ENCODE peak calls at places on chromosomes 11 and 22, in four cellular contexts. U, P, S and X are unnamed samples.
A peak's percentile ranks its signal among the peaks of the same experiment; 100 is the strongest.

GRCh38 chr22:30270841-30271240 is 4.2 kb upstream of the OSM start:
- DNase-seq in S (peak; percentile 73), U (no peak), P (no peak), X (peak; percentile 69)

GRCh38 chr11:100676901-100677300 is 10.2 kb upstream of the ARHGAP42 start:
- DNase-seq in P (no peak), U (no peak), S (no peak), X (peak; percentile 77)

GRCh38 chr11:128400382-128401203 is 186.8 kb downstream of the ETS1 start:
- DNase-seq in P (no peak), U (no peak), S (no peak), X (peak; percentile 40)

GRCh38 chr11:1717745-1718144 is 20.8 kb downstream of the KRTAP5-6 start:
- DNase-seq in P (no peak), S (no peak), U (no peak), X (no peak)

GRCh38 chr11:34653851-34654490 is 33.1 kb downstream of the EHF start:
- DNase-seq in U (peak; percentile 80), S (peak; percentile 29), P (no peak), X (peak; percentile 99)

GRCh38 chr11:103326070-103326794 is 217.0 kb downstream of the DYNC2H1 start:
- DNase-seq in S (no peak), P (no peak), U (peak; percentile 74), X (peak; percentile 83)

GRCh38 chr11:105149477-105149876 is 9.9 kb upstream of the CARD18 start:
- DNase-seq in U (no peak), P (no peak), S (no peak), X (no peak)

GRCh38 chr11:73308003-73308962 is at the start of gene ARHGEF17:
- DNase-seq in P (no peak), U (peak; percentile 67), S (peak; percentile 79), X (peak; percentile 80)

GRCh38 chr11:94513091-94513490 is 830 bp downstream of the C11orf97 start:
- DNase-seq in S (no peak), P (no peak), U (no peak), X (no peak)

GRCh38 chr11:21048626-21049025 is 379.2 kb downstream of the NELL1 start:
- DNase-seq in S (no peak), U (no peak), P (no peak), X (no peak)

GRCh38 chr11:45252134-45252856 is 33.8 kb downstream of the SYT13 start:
- DNase-seq in P (no peak), S (no peak), U (no peak), X (no peak)

GRCh38 chr11:11073996-11074395 is 216.1 kb upstream of the ZBED5 start:
- DNase-seq in U (no peak), S (no peak), P (no peak), X (no peak)

GRCh38 chr22:16845881-16846280 is 20.7 kb upstream of the XKR3 start:
- DNase-seq in P (no peak), U (no peak), S (no peak), X (no peak)

GRCh38 chr11:27874998-27875397 is 174.7 kb upstream of the BDNF start:
- DNase-seq in U (no peak), S (no peak), P (no peak), X (no peak)

GRCh38 chr11:134464196-134464595 is 52.2 kb upstream of the B3GAT1 start:
- DNase-seq in P (no peak), S (no peak), U (no peak), X (no peak)

GRCh38 chr11:63892233-63892632 is 24.7 kb downstream of the RCOR2 start:
- DNase-seq in U (no peak), S (no peak), P (no peak), X (peak; percentile 64)

GRCh38 chr11:22927793-22928192 is 67.5 kb upstream of the CCDC179 start:
- DNase-seq in P (no peak), S (no peak), U (no peak), X (no peak)

GRCh38 chr11:115338476-115338875 is 165.7 kb downstream of the CADM1 start:
- DNase-seq in S (no peak), P (no peak), U (no peak), X (peak; percentile 10)

GRCh38 chr22:37281195-37281594 is 1.1 kb upstream of the CYTH4 start:
- DNase-seq in S (no peak), U (no peak), P (no peak), X (no peak)

GRCh38 chr22:43343262-43343988 is at the start of gene SCUBE1:
- DNase-seq in S (no peak), P (peak; percentile 8), U (peak; percentile 17), X (peak; percentile 33)